ENCODE peak calls at places on chromosomes 12 and 14, in four cellular contexts. One of them, this sample, is unnamed.
A peak's percentile ranks its signal among the peaks of the same experiment; 100 is the strongest.

GRCh38 chr12:98998697-98999299 is 353.7 kb downstream of the APAF1 start:
- DNase-seq in endothelial cell: no peak
- DNase-seq in body of pancreas: no peak
- DNase-seq in neural crest cell: no peak
- DNase-seq in this sample: peak; percentile 60

GRCh38 chr12:15788266-15789214 is 648 bp downstream of the EPS8 start:
- DNase-seq in endothelial cell: peak; percentile 24
- DNase-seq in body of pancreas: peak; percentile 70
- DNase-seq in neural crest cell: peak; percentile 12
- DNase-seq in this sample: peak; percentile 34

GRCh38 chr12:75727577-75727976 is 216.2 kb upstream of the KRR1 start:
- DNase-seq in neural crest cell: no peak
- DNase-seq in body of pancreas: no peak
- DNase-seq in endothelial cell: no peak
- DNase-seq in this sample: no peak

GRCh38 chr12:70255311-70255710 is 12.1 kb downstream of the CNOT2 start:
- DNase-seq in body of pancreas: no peak
- DNase-seq in endothelial cell: no peak
- DNase-seq in neural crest cell: no peak
- DNase-seq in this sample: no peak

GRCh38 chr12:11877869-11878780 is 192.6 kb upstream of the BCL2L14 start:
- DNase-seq in body of pancreas: peak; percentile 64
- DNase-seq in neural crest cell: no peak
- DNase-seq in endothelial cell: no peak
- DNase-seq in this sample: no peak

GRCh38 chr12:123102781-123103503 is 47.9 kb downstream of the PITPNM2 start:
- DNase-seq in neural crest cell: no peak
- DNase-seq in body of pancreas: no peak
- DNase-seq in endothelial cell: no peak
- DNase-seq in this sample: no peak

GRCh38 chr14:35385042-35385839 is 19.3 kb downstream of the NFKBIA start:
- DNase-seq in body of pancreas: peak; percentile 75
- DNase-seq in neural crest cell: no peak
- DNase-seq in endothelial cell: no peak
- DNase-seq in this sample: no peak

GRCh38 chr12:65023485-65023884 is 97.6 kb downstream of the WIF1 start:
- DNase-seq in body of pancreas: no peak
- DNase-seq in neural crest cell: no peak
- DNase-seq in endothelial cell: no peak
- DNase-seq in this sample: no peak

GRCh38 chr12:108204117-108204516 is 75.0 kb downstream of the WSCD2 start:
- DNase-seq in neural crest cell: no peak
- DNase-seq in endothelial cell: no peak
- DNase-seq in body of pancreas: no peak
- DNase-seq in this sample: no peak

GRCh38 chr12:54479421-54479820 is 6.0 kb upstream of the GTSF1 start:
- DNase-seq in neural crest cell: no peak
- DNase-seq in body of pancreas: no peak
- DNase-seq in endothelial cell: no peak
- DNase-seq in this sample: no peak

GRCh38 chr14:105479438-105480164 is 5.0 kb downstream of the CRIP2 start:
- DNase-seq in body of pancreas: no peak
- DNase-seq in neural crest cell: no peak
- DNase-seq in endothelial cell: no peak
- DNase-seq in this sample: no peak

GRCh38 chr12:7369274-7369729 is 65.4 kb downstream of the ACSM4 start:
- DNase-seq in body of pancreas: no peak
- DNase-seq in neural crest cell: no peak
- DNase-seq in endothelial cell: no peak
- DNase-seq in this sample: no peak

GRCh38 chr14:54040851-54041250 is 84.2 kb upstream of the BMP4 start:
- DNase-seq in endothelial cell: no peak
- DNase-seq in neural crest cell: no peak
- DNase-seq in body of pancreas: no peak
- DNase-seq in this sample: no peak

GRCh38 chr14:102903889-102904512 is 18.5 kb upstream of the AMN start:
- DNase-seq in endothelial cell: no peak
- DNase-seq in neural crest cell: no peak
- DNase-seq in body of pancreas: no peak
- DNase-seq in this sample: no peak

GRCh38 chr14:25237845-25238244 is 187.9 kb upstream of the STXBP6 start:
- DNase-seq in neural crest cell: no peak
- DNase-seq in endothelial cell: peak; percentile 51
- DNase-seq in body of pancreas: peak; percentile 10
- DNase-seq in this sample: no peak

GRCh38 chr12:70638639-70639349 is 1.6 kb upstream of the PTPRB start:
- DNase-seq in neural crest cell: no peak
- DNase-seq in body of pancreas: no peak
- DNase-seq in endothelial cell: no peak
- DNase-seq in this sample: no peak

GRCh38 chr14:103628684-103629502 is at the start of gene KLC1:
- DNase-seq in body of pancreas: peak; percentile 81
- DNase-seq in neural crest cell: peak; percentile 81
- DNase-seq in endothelial cell: peak; percentile 81
- DNase-seq in this sample: peak; percentile 95

GRCh38 chr14:56244138-56244789 is 126.1 kb downstream of the PELI2 start:
- DNase-seq in endothelial cell: no peak
- DNase-seq in neural crest cell: no peak
- DNase-seq in body of pancreas: no peak
- DNase-seq in this sample: no peak

GRCh38 chr14:53851394-53852056 is 105.1 kb downstream of the BMP4 start:
- DNase-seq in body of pancreas: no peak
- DNase-seq in endothelial cell: no peak
- DNase-seq in neural crest cell: no peak
- DNase-seq in this sample: no peak

GRCh38 chr12:14769462-14769836 is 33.8 kb downstream of the WBP11 start:
- DNase-seq in endothelial cell: peak; percentile 59
- DNase-seq in body of pancreas: peak; percentile 43
- DNase-seq in neural crest cell: peak; percentile 33
- DNase-seq in this sample: peak; percentile 27

GRCh38 chr14:56460469-56460868 is 119.1 kb upstream of the TMEM260 start:
- DNase-seq in endothelial cell: no peak
- DNase-seq in body of pancreas: no peak
- DNase-seq in neural crest cell: no peak
- DNase-seq in this sample: no peak

GRCh38 chr12:67910360-67911292 is 78.6 kb upstream of the IFNG-AS1 start:
- DNase-seq in endothelial cell: no peak
- DNase-seq in body of pancreas: no peak
- DNase-seq in neural crest cell: no peak
- DNase-seq in this sample: no peak

GRCh38 chr14:68952544-68953535 is 26.3 kb downstream of the ACTN1 start:
- DNase-seq in body of pancreas: no peak
- DNase-seq in neural crest cell: no peak
- DNase-seq in endothelial cell: no peak
- DNase-seq in this sample: no peak

GRCh38 chr12:100504820-100505219 is 31.2 kb downstream of the NR1H4 start:
- DNase-seq in neural crest cell: no peak
- DNase-seq in body of pancreas: peak; percentile 58
- DNase-seq in endothelial cell: no peak
- DNase-seq in this sample: no peak

GRCh38 chr12:48193623-48194022 is 9.5 kb downstream of the OR10AD1 start:
- DNase-seq in endothelial cell: no peak
- DNase-seq in body of pancreas: no peak
- DNase-seq in neural crest cell: no peak
- DNase-seq in this sample: no peak

GRCh38 chr12:132401982-132402381 is 72.6 kb upstream of the GALNT9 start:
- DNase-seq in body of pancreas: peak; percentile 2
- DNase-seq in neural crest cell: no peak
- DNase-seq in endothelial cell: no peak
- DNase-seq in this sample: no peak

GRCh38 chr14:50544911-50545310 is 12.5 kb upstream of the MAP4K5 start:
- DNase-seq in neural crest cell: no peak
- DNase-seq in body of pancreas: peak; percentile 81
- DNase-seq in endothelial cell: no peak
- DNase-seq in this sample: no peak

GRCh38 chr12:71135812-71136176 is 22.0 kb downstream of the TSPAN8 start:
- DNase-seq in endothelial cell: no peak
- DNase-seq in body of pancreas: no peak
- DNase-seq in neural crest cell: no peak
- DNase-seq in this sample: no peak

GRCh38 chr12:120225852-120226640 is 25.1 kb upstream of the RPLP0 start:
- DNase-seq in endothelial cell: no peak
- DNase-seq in neural crest cell: no peak
- DNase-seq in body of pancreas: peak; percentile 40
- DNase-seq in this sample: peak; percentile 74

GRCh38 chr12:78951746-78952532 is 87.4 kb downstream of the SYT1 start:
- DNase-seq in body of pancreas: no peak
- DNase-seq in endothelial cell: no peak
- DNase-seq in neural crest cell: no peak
- DNase-seq in this sample: no peak

GRCh38 chr12:98893126-98893525 is 248.0 kb downstream of the APAF1 start:
- DNase-seq in body of pancreas: no peak
- DNase-seq in neural crest cell: no peak
- DNase-seq in endothelial cell: no peak
- DNase-seq in this sample: no peak

GRCh38 chr14:59281613-59282012 is 93.1 kb downstream of the DAAM1 start:
- DNase-seq in neural crest cell: no peak
- DNase-seq in body of pancreas: no peak
- DNase-seq in endothelial cell: no peak
- DNase-seq in this sample: no peak

GRCh38 chr14:85079842-85080741 is 449.9 kb upstream of the FLRT2 start:
- DNase-seq in neural crest cell: no peak
- DNase-seq in endothelial cell: no peak
- DNase-seq in body of pancreas: peak; percentile 13
- DNase-seq in this sample: no peak

GRCh38 chr12:14410841-14411569 is 45.5 kb downstream of the ATF7IP start:
- DNase-seq in neural crest cell: no peak
- DNase-seq in endothelial cell: no peak
- DNase-seq in body of pancreas: no peak
- DNase-seq in this sample: no peak

GRCh38 chr14:66490143-66491111 is 4.3 kb downstream of the CCDC196 start:
- DNase-seq in endothelial cell: no peak
- DNase-seq in body of pancreas: no peak
- DNase-seq in neural crest cell: no peak
- DNase-seq in this sample: no peak

GRCh38 chr12:111841750-111842555 is at the start of gene MAPKAPK5:
- DNase-seq in neural crest cell: peak; percentile 97
- DNase-seq in endothelial cell: peak; percentile 96
- DNase-seq in body of pancreas: peak; percentile 92
- DNase-seq in this sample: peak; percentile 97

GRCh38 chr12:15334225-15334624 is 11.9 kb downstream of the PTPRO start:
- DNase-seq in endothelial cell: no peak
- DNase-seq in body of pancreas: no peak
- DNase-seq in neural crest cell: no peak
- DNase-seq in this sample: no peak

GRCh38 chr12:12449533-12450025 is 92.7 kb downstream of the BORCS5 start:
- DNase-seq in body of pancreas: peak; percentile 83
- DNase-seq in neural crest cell: no peak
- DNase-seq in endothelial cell: no peak
- DNase-seq in this sample: no peak

GRCh38 chr14:104528496-104528895 is 51.1 kb upstream of the C14orf180 start:
- DNase-seq in body of pancreas: no peak
- DNase-seq in endothelial cell: no peak
- DNase-seq in neural crest cell: no peak
- DNase-seq in this sample: no peak

GRCh38 chr14:88163731-88164255 is 158.9 kb downstream of the GPR65 start:
- DNase-seq in body of pancreas: no peak
- DNase-seq in neural crest cell: no peak
- DNase-seq in endothelial cell: no peak
- DNase-seq in this sample: no peak
- TF ChIP-seq CTCF in body of pancreas: no peak
- TF ChIP-seq CTCF in neural crest cell: no peak
- TF ChIP-seq CTCF in endothelial cell: no peak
- TF ChIP-seq CTCF in this sample: no peak

DNA sequence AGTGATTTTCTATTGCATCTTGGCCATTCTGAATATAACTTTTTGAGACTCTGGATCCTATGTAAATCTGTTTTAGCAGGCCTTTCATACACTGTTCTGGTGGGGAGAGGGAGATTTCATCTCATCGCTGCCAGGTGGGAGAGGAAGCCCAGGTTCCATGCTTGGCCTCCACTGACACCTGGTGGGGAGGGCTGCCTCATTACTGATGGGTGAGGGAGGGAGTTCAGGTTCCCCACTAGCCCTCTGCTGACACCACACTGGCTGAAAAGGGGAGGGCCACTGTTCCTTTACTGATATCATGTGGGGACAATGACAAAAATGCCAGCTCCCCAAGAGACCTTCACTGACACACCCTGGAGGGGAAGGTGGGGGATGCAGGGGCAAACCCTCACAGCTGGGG is 2.4 kb upstream of the GALNT8 start:
- DNase-seq in body of pancreas: no peak
- DNase-seq in endothelial cell: no peak
- DNase-seq in neural crest cell: no peak
- DNase-seq in this sample: no peak
- TF ChIP-seq CTCF in body of pancreas: no peak
- TF ChIP-seq CTCF in endothelial cell: no peak
- TF ChIP-seq CTCF in neural crest cell: no peak
- TF ChIP-seq CTCF in this sample: no peak

GRCh38 chr12:84508325-84508861 is 404.2 kb downstream of the SLC6A15 start:
- DNase-seq in body of pancreas: no peak
- DNase-seq in neural crest cell: no peak
- DNase-seq in endothelial cell: no peak
- DNase-seq in this sample: no peak
- TF ChIP-seq CTCF in body of pancreas: no peak
- TF ChIP-seq CTCF in neural crest cell: peak; percentile 42
- TF ChIP-seq CTCF in endothelial cell: no peak
- TF ChIP-seq CTCF in this sample: no peak

DNA sequence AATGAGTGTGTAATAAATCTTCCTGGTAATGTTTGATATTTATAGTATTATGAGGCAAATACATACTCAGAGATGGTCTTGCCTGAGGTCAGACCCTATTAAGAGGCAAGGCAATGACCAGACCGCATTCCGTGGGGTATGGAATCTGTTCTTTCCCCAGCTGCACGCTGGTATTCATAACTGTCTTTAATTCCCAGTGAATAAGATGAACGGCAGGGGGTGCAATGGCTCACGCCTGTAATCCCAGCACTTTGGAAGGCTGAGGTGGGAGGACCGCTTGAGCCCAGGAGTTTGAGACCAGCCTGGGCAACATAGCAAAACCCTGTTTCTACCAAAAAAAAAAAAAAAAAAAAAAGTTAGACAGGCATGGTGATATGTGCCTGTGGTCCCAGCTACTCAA is 44.6 kb downstream of the ERO1A start:
- DNase-seq in endothelial cell: no peak
- DNase-seq in neural crest cell: no peak
- DNase-seq in body of pancreas: no peak
- DNase-seq in this sample: no peak
- TF ChIP-seq CTCF in endothelial cell: no peak
- TF ChIP-seq CTCF in neural crest cell: no peak
- TF ChIP-seq CTCF in body of pancreas: no peak
- TF ChIP-seq CTCF in this sample: no peak

GRCh38 chr14:76050797-76051392 is 65.3 kb downstream of the IFT43 start:
- DNase-seq in body of pancreas: peak; percentile 58
- DNase-seq in endothelial cell: peak; percentile 72
- DNase-seq in neural crest cell: peak; percentile 80
- DNase-seq in this sample: peak; percentile 55
- TF ChIP-seq CTCF in body of pancreas: peak; percentile 46
- TF ChIP-seq CTCF in endothelial cell: peak; percentile 93
- TF ChIP-seq CTCF in neural crest cell: peak; percentile 90
- TF ChIP-seq CTCF in this sample: peak; percentile 76

This sample was measured in GM13976.